ENCODE peak calls at places on chromosomes 1 and 21, in nine cellular contexts. S, G, V, C, O, Q, A, T and X are unnamed samples.

GRCh38 chr1:147772540-147772939 is 12.1 kb upstream of the GJA5 start:
- DNase-seq in A (no peak), C (no peak), G (no peak), Q (no peak), O (no peak), S (no peak), T (no peak), V (no peak), X (no peak)

GRCh38 chr1:38064232-38064903 is 17.8 kb upstream of the POU3F1 start:
- DNase-seq in T (peak; percentile 64), C (peak; percentile 88), O (no peak), V (no peak), Q (no peak), G (no peak), A (no peak), S (no peak), X (no peak)

GRCh38 chr1:110134050-110134595 is 16.2 kb upstream of the SLC6A17 start:
- DNase-seq in T (no peak), A (no peak), G (no peak), Q (no peak), O (no peak), S (no peak), C (peak; percentile 8), V (no peak), X (no peak)

GRCh38 chr1:202158810-202159533 is 1.4 kb downstream of the PTPN7 start:
- DNase-seq in O (no peak), T (no peak), G (no peak), C (no peak), S (no peak), Q (no peak), V (no peak), A (no peak), X (peak; percentile 60)

GRCh38 chr1:51284487-51284954 is 45.8 kb downstream of the TTC39A start:
- DNase-seq in S (peak; percentile 19), G (no peak), Q (no peak), A (no peak), T (peak; percentile 40), V (no peak), O (no peak), C (peak; percentile 48), X (peak; percentile 82)

GRCh38 chr21:45989355-45990048 is 7.9 kb downstream of the COL6A1 start:
- DNase-seq in Q (no peak), T (no peak), G (no peak), S (no peak), C (no peak), O (no peak), V (peak; percentile 20), A (peak; percentile 59), X (peak; percentile 9)

GRCh38 chr1:105087496-105087895 is 1337.8 kb downstream of the AMY1C start:
- DNase-seq in G (no peak), O (no peak), C (no peak), S (peak; percentile 22), Q (no peak), A (no peak), T (no peak), V (no peak), X (no peak)

GRCh38 chr21:41796476-41797080 is 29.7 kb upstream of the RIPK4 start:
- DNase-seq in T (no peak), V (no peak), A (peak; percentile 44), O (no peak), C (no peak), Q (no peak), S (no peak), G (no peak), X (no peak)

GRCh38 chr21:46083271-46084040 is 14.5 kb upstream of the COL6A2 start:
- DNase-seq in A (peak; percentile 73), Q (peak; percentile 88), G (no peak), S (no peak), V (peak; percentile 69), O (peak; percentile 17), T (no peak), C (no peak), X (peak; percentile 18)

DNA sequence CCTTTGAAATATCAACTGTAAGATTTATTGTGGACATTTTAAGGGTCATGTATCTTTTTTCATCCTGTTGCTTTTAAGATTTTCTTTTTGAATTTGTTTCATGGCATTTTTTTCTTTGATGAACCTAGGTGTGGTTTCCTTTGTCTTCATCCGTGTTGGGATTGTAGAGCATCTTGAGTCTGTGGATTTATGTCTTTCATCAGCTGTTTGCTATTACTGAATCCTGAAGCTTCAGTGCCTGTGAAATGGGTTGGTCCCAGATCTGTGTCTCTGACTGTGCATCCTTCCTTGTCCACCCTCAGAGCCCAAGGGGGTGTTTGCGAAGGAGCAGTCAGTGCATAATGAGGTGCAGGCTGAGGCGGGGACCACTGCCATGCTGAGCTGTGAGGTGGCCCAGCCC is 37.3 kb downstream of the OBSCN start:
- DNase-seq in A (no peak), T (no peak), O (no peak), Q (peak; percentile 37), S (no peak), G (no peak), C (no peak), V (no peak), X (no peak)
- H3K9me3 ChIP-seq in A (peaks cover 17% of the 10 kb centered on the region), T (peaks cover 34% of the 10 kb centered on the region), O (peaks cover 51% of the 10 kb centered on the region), Q (peaks cover 60% of the 10 kb centered on the region), S (peaks cover 67% of the 10 kb centered on the region), G (peaks cover 16% of the 10 kb centered on the region), C (peaks cover 41% of the 10 kb centered on the region), V (peaks cover 48% of the 10 kb centered on the region), X (no peaks in the 10 kb centered on the region)

GRCh38 chr1:29478879-29479278 is 242.6 kb downstream of the PTPRU start:
- DNase-seq in G (no peak), T (no peak), V (no peak), O (no peak), C (no peak), Q (no peak), S (no peak), A (no peak), X (no peak)
- H3K27ac ChIP-seq in G (no peak overlapping the region), T (no peak overlapping the region), V (no peak overlapping the region), O (no peak overlapping the region), C (no peak overlapping the region), Q (no peak overlapping the region), S (no peak overlapping the region), A (no peak overlapping the region), X (no peak overlapping the region)

GRCh38 chr1:85058781-85059180 is 10.5 kb upstream of the MCOLN3 start:
- DNase-seq in O (no peak), G (no peak), C (no peak), V (no peak), T (no peak), A (no peak), S (no peak), Q (no peak), X (no peak)

GRCh38 chr1:85060038-85060437 is 11.7 kb upstream of the MCOLN3 start:
- DNase-seq in S (no peak), G (no peak), C (no peak), T (no peak), Q (no peak), O (no peak), V (no peak), A (no peak), X (no peak)

GRCh38 chr1:85059563-85059962 is 11.3 kb upstream of the MCOLN3 start:
- DNase-seq in G (no peak), T (no peak), V (no peak), O (no peak), S (no peak), A (no peak), C (no peak), Q (no peak), X (no peak)

GRCh38 chr1:85062425-85063026 is 14.2 kb upstream of the MCOLN3 start:
- DNase-seq in V (no peak), O (no peak), S (no peak), C (no peak), A (no peak), G (no peak), T (no peak), Q (no peak), X (no peak)

GRCh38 chr1:85061711-85062424 is 13.6 kb upstream of the MCOLN3 start:
- DNase-seq in A (peak; percentile 94), G (peak; percentile 97), T (peak; percentile 98), Q (peak; percentile 99), O (peak; percentile 91), C (peak; percentile 99), V (peak; percentile 88), S (peak; percentile 95), X (peak; percentile 97)
- TF ChIP-seq POLR2A in A (no peak), G (no peak), T (no peak), Q (no peak), O (no peak), C (no peak), V (no peak), S (no peak), X (no peak)

GRCh38 chr1:4221107-4221506 is 321.0 kb upstream of the C1orf174 start:
- DNase-seq in O (no peak), Q (no peak), S (no peak), V (no peak), A (no peak), T (no peak), G (no peak), C (no peak), X (no peak)
- H3K9me3 ChIP-seq in O (no peaks in the 10 kb centered on the region), Q (no peaks in the 10 kb centered on the region), S (peaks cover 2% of the 10 kb centered on the region), V (no peaks in the 10 kb centered on the region), A (no peaks in the 10 kb centered on the region), T (no peaks in the 10 kb centered on the region), G (no peaks in the 10 kb centered on the region), C (peaks cover 48% of the 10 kb centered on the region), X (no peaks in the 10 kb centered on the region)

GRCh38 chr1:55211909-55212308 is 3.3 kb downstream of the USP24 start:
- DNase-seq in T (no peak), G (no peak), Q (no peak), O (no peak), V (no peak), C (no peak), A (no peak), S (no peak), X (no peak)
- H3K27ac ChIP-seq in T (no peak overlapping the region), G (peak overlapping the region; percentile 48), Q (peak overlapping the region; percentile 98), O (no peak overlapping the region), V (peak overlapping the region; percentile 39), C (peak overlapping the region; percentile 29), A (no peak overlapping the region), S (no peak overlapping the region), X (no peak overlapping the region)

DNA sequence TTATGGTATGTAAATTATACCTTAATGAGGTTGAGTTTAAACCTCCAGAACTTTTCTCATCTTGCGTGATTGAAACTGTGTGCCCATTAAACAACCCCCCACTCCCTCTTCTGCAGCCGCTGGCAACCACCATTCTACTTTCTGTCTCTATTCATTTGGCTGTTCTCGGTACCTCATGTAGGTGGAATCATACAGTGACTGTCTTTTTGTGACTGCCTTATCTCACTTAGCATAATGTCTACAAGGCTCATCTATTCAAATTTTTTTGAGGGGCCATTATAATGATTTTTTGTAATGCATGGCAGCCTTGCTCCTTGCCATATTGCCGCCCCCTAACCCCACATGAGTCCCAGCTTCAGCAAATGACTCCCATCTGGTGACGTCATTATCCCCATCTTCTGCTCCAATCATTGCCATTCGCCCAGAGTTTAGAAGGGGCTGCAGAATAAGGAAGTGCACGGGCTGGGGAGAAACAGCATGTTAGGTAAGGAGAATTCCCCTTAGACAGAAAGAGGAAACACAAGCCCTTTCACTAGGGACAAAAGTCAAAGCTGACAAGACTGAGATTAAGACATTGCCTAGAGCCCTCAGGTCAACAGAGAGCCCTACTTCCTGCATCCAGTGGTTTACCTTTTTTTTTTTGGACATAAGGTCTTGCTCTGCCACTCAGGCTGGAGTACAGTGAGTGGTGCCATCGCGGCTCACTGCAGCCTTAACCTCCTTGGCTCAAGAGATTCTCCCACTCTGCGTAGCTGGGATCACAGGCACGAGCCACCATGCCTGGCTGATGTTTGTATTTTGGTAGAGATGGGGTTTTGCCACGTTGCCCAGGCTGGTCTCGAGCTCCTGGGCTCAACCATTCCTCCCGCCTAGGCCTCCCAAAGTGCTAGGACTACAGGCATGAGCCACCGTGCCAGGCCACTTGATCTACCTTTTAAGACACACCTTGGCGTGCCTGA is 78.4 kb upstream of the ERRFI1 start:
- DNase-seq in C (no peak), G (no peak), A (no peak), V (no peak), T (no peak), Q (no peak), S (no peak), O (no peak), X (no peak)
- TF ChIP-seq POLR2A in C (no peak), G (no peak), A (no peak), V (no peak), T (no peak), Q (no peak), S (no peak), O (no peak), X (no peak)